ENCODE peak calls at places on chromosomes 5 and 9, in five cellular contexts. C is upper lobe of left lung, S is GM12878, G is K562, L is HepG2. I is an unnamed sample.

GRCh38 chr5:10854526-10855277 is 93.7 kb upstream of the DAP start:
- ATAC-seq in C (no peak), S (no peak), G (no peak), L (peak; percentile 7), I (no peak)

GRCh38 chr5:80985600-80986228 is 25.6 kb downstream of the RASGRF2 start:
- ATAC-seq in C (no peak), S (no peak), G (no peak), L (no peak), I (no peak)

GRCh38 chr5:79845448-79846197 is 145.4 kb downstream of the MTX3 start:
- ATAC-seq in C (no peak), S (no peak), G (peak; percentile 75), L (no peak), I (peak; percentile 76)

GRCh38 chr5:76732405-76733048 is 16.6 kb downstream of the F2R start:
- ATAC-seq in C (peak; percentile 15), S (peak; percentile 21), G (no peak), L (no peak), I (no peak)

GRCh38 chr5:158895573-158895972 is 204.1 kb downstream of the EBF1 start:
- ATAC-seq in C (no peak), S (no peak), G (no peak), L (no peak), I (no peak)

GRCh38 chr5:68709229-68709628 is 384.6 kb upstream of the SLC30A5 start:
- ATAC-seq in C (no peak), S (no peak), G (no peak), L (no peak), I (no peak)

GRCh38 chr5:149297340-149298023 is 25.8 kb downstream of the AFAP1L1 start:
- ATAC-seq in C (no peak), S (no peak), G (no peak), L (no peak), I (no peak)

GRCh38 chr9:128191406-128192046 is at the start of gene CIZ1:
- ATAC-seq in C (peak; percentile 93), S (peak; percentile 98), G (peak; percentile 96), L (peak; percentile 96), I (peak; percentile 91)

GRCh38 chr5:168159425-168159824 is 132.0 kb upstream of the WWC1 start:
- ATAC-seq in C (no peak), S (peak; percentile 69), G (no peak), L (no peak), I (no peak)

GRCh38 chr5:157004893-157005551 is 42.0 kb upstream of the TIMD4 start:
- ATAC-seq in C (no peak), S (peak; percentile 94), G (no peak), L (no peak), I (no peak)

GRCh38 chr5:179313849-179314521 is 31.3 kb downstream of the ADAMTS2 start:
- ATAC-seq in C (peak; percentile 50), S (no peak), G (no peak), L (no peak), I (peak; percentile 94)

GRCh38 chr9:33239922-33240321 is at the start of gene SPINK4:
- ATAC-seq in C (no peak), S (no peak), G (peak; percentile 90), L (peak; percentile 75), I (no peak)

GRCh38 chr5:130875673-130876072 is 289.4 kb downstream of the HINT1 start:
- ATAC-seq in C (no peak), S (no peak), G (no peak), L (no peak), I (no peak)

GRCh38 chr5:173473293-173473692 is 143.2 kb downstream of the BOD1 start:
- ATAC-seq in C (no peak), S (no peak), G (no peak), L (no peak), I (peak; percentile 4)

GRCh38 chr9:137214620-137215019 is 7.4 kb downstream of the RNF208 start:
- ATAC-seq in C (no peak), S (no peak), G (no peak), L (no peak), I (no peak)

GRCh38 chr9:76588320-76588719 is 129.3 kb downstream of the GCNT1 start:
- ATAC-seq in C (no peak), S (no peak), G (no peak), L (no peak), I (no peak)

GRCh38 chr9:116547729-116548426 is 139.2 kb upstream of the TRIM32 start:
- ATAC-seq in C (peak; percentile 24), S (no peak), G (no peak), L (peak; percentile 47), I (no peak)

GRCh38 chr5:136064510-136064909 is 35.7 kb downstream of the TGFBI start:
- ATAC-seq in C (no peak), S (peak; percentile 51), G (peak; percentile 80), L (no peak), I (no peak)

GRCh38 chr5:29001666-29002065 is 1963.3 kb upstream of the CDH9 start:
- ATAC-seq in C (no peak), S (no peak), G (no peak), L (no peak), I (no peak)
- TF ChIP-seq CTCF in C (no peak), S (no peak), G (no peak), L (no peak), I (no peak)

DNA sequence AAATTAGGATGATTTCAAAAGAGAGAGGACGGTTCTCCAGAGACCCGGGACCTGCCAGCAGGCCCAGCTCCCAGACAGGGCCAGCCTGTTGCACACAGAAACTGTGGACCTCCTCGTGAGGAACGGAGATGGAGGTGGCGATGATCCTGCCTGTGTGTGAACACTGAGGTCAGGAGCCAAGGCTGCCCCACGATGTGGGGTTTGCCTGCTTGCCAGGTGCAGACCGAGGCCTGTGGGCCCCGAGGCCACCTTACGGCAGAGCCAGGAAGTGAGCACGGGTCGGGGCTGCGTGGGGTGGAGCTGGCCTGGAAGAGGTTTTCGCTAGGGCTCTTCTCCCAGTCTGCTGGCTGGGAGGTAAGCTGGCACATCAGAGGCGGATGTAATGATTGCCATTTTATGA is 4.3 kb downstream of the FAM163B start:
- ATAC-seq in C (no peak), S (peak; percentile 20), G (peak; percentile 64), L (peak; percentile 74), I (no peak)
- H3K27me3 ChIP-seq in C (no peaks in the 10 kb centered on the region), S (peaks cover 9% of the 10 kb centered on the region), G (peaks cover 9% of the 10 kb centered on the region), L (peaks cover 57% of the 10 kb centered on the region), I (peaks cover 92% of the 10 kb centered on the region)

GRCh38 chr5:154271936-154272514 is 81.5 kb downstream of the GALNT10 start:
- ATAC-seq in C (no peak), S (no peak), G (no peak), L (no peak), I (no peak)
- TF ChIP-seq EP300 in C (no peak), S (no peak), G (no peak), L (no peak), I (no peak)

DNA sequence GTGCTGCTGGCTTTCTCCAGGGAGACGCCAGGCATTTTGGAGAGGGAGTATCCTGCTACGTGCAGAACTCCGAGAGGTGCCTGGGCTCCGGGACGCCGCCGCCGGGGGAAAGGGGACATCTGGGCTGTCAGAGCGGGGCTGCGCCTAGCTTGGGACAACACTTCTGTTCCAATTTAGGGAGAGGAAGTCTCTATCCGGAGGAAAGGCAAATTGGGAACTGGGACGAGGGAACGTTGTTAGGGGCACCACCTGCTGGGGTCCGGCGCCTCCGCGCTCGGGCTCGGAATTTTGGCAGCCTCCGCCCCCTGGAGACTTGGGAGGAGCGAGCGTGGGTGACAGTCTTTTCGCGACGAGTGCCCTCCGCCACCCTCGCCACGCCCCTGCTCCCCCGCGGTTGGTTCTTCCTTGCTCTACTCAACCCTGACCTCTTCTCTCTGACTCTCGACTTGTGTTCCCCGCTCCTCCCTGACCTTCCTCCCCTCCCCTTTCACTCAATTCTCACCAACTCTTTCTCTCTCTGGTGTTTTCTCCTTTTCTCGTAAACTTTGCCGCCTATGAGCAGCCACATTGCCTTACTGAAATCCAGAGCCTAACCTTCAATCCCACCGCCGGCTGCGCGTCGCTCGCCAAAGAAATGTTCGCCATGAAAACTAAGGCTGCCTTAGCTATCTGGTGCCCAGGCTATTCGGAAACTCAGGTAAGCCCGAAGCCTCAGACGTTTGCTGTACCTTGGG is 1.6 kb downstream of the TSLP start:
- ATAC-seq in C (peak; percentile 69), S (peak; percentile 69), G (peak; percentile 94), L (peak; percentile 55), I (peak; percentile 80)
- TF ChIP-seq CTCF in C (no peak), S (no peak), G (no peak), L (no peak), I (peak; percentile 20)

GRCh38 chr5:38257236-38258036 is 923 bp upstream of the EGFLAM start:
- ATAC-seq in C (no peak), S (no peak), G (no peak), L (peak; percentile 18), I (peak; percentile 38)
- H3K27me3 ChIP-seq in C (no peaks in the 10 kb centered on the region), S (no peaks in the 10 kb centered on the region), G (peaks cover 29% of the 10 kb centered on the region), L (peaks cover 44% of the 10 kb centered on the region), I (peaks cover 70% of the 10 kb centered on the region)

GRCh38 chr5:141954193-141954592 is 3.8 kb downstream of the PCDH12 start:
- ATAC-seq in C (no peak), S (no peak), G (no peak), L (no peak), I (no peak)

GRCh38 chr5:141950207-141951005 is 7.6 kb downstream of the PCDH12 start:
- ATAC-seq in C (no peak), S (no peak), G (no peak), L (no peak), I (no peak)

GRCh38 chr5:141948812-141949211 is 9.2 kb downstream of the PCDH12 start:
- ATAC-seq in C (no peak), S (no peak), G (no peak), L (no peak), I (no peak)

GRCh38 chr5:141951341-141951781 is 6.6 kb downstream of the PCDH12 start:
- ATAC-seq in C (no peak), S (peak; percentile 92), G (peak; percentile 87), L (peak; percentile 90), I (no peak)

GRCh38 chr5:141952030-141952429 is 6.0 kb downstream of the PCDH12 start:
- ATAC-seq in C (no peak), S (no peak), G (no peak), L (no peak), I (no peak)
- TF ChIP-seq EP300 in C (no peak), S (no peak), G (no peak), L (no peak), I (no peak)

I was measured in gastroesophageal sphincter.